ENCODE peak calls at places on chromosomes 1 and 21, in four cellular contexts. D is erythroblast, T is NCI-H1092, C is fibroblast of lung. E is an unnamed sample.

GRCh38 chr1:30778156-30778978 is 20.8 kb upstream of the LAPTM5 start:
- DNase-seq in D (peak; percentile 98), T (peak; percentile 54), C (peak; percentile 96), E (peak; percentile 71)

GRCh38 chr1:70979879-70980278 is 67.7 kb downstream of the PTGER3 start:
- DNase-seq in D (no peak), T (no peak), C (no peak), E (no peak)

GRCh38 chr1:47186267-47187185 is 3.3 kb downstream of the PDZK1IP1 start:
- DNase-seq in D (no peak), T (no peak), C (no peak), E (no peak)

GRCh38 chr1:193794239-193794638 is 607.8 kb upstream of the B3GALT2 start:
- DNase-seq in D (no peak), T (no peak), C (peak; percentile 3), E (no peak)

GRCh38 chr1:53644909-53645689 is 93.9 kb downstream of the GLIS1 start:
- DNase-seq in D (no peak), T (no peak), C (no peak), E (no peak)

GRCh38 chr1:183435497-183435896 is 17.3 kb upstream of the NMNAT2 start:
- DNase-seq in D (no peak), T (no peak), C (no peak), E (no peak)

GRCh38 chr1:189811960-189812359 is 665.7 kb downstream of the BRINP3 start:
- DNase-seq in D (no peak), T (no peak), C (no peak), E (no peak)

GRCh38 chr1:213759359-213760181 is 228.2 kb upstream of the PROX1 start:
- DNase-seq in D (no peak), T (peak; percentile 79), C (no peak), E (no peak)

GRCh38 chr1:54218883-54219687 is 19.1 kb downstream of the MRPL37 start:
- DNase-seq in D (no peak), T (no peak), C (no peak), E (no peak)

GRCh38 chr1:174964261-174964984 is 35.3 kb upstream of the CACYBP start:
- DNase-seq in D (peak; percentile 68), T (no peak), C (peak; percentile 25), E (no peak)

GRCh38 chr21:41142051-41142795 is 25.7 kb upstream of the BACE2 start:
- DNase-seq in D (no peak), T (peak; percentile 38), C (peak; percentile 97), E (no peak)

GRCh38 chr1:244642988-244643387 is 9.9 kb upstream of the DESI2 start:
- DNase-seq in D (no peak), T (no peak), C (no peak), E (no peak)

GRCh38 chr1:52072291-52072690 is 16.2 kb downstream of the BTF3L4 start:
- DNase-seq in D (no peak), T (no peak), C (no peak), E (no peak)

GRCh38 chr1:245116781-245117180 is 38.0 kb upstream of the KIF26B start:
- DNase-seq in D (no peak), T (no peak), C (no peak), E (no peak)

GRCh38 chr1:72568113-72568512 is 285.8 kb upstream of the NEGR1 start:
- DNase-seq in D (no peak), T (no peak), C (no peak), E (no peak)

GRCh38 chr1:63831409-63831808 is 57.6 kb downstream of the ROR1 start:
- DNase-seq in D (no peak), T (no peak), C (no peak), E (no peak)

GRCh38 chr1:241533375-241534115 is 1.4 kb downstream of the KMO start:
- DNase-seq in D (no peak), T (no peak), C (no peak), E (no peak)

GRCh38 chr21:28993293-28993629 is 584 bp upstream of the LTN1 start:
- DNase-seq in D (no peak), T (no peak), C (no peak), E (no peak)

GRCh38 chr1:66331641-66332523 is 202.1 kb upstream of the SGIP1 start:
- DNase-seq in D (no peak), T (no peak), C (peak; percentile 85), E (no peak)

GRCh38 chr1:115642168-115643072 is 650 bp downstream of the VANGL1 start:
- DNase-seq in D (peak; percentile 81), T (peak; percentile 21), C (peak; percentile 58), E (no peak)

GRCh38 chr1:53060580-53060979 is 1.4 kb upstream of the PODN start:
- DNase-seq in D (no peak), T (no peak), C (peak; percentile 78), E (no peak)

GRCh38 chr1:12275370-12275769 is 45.5 kb downstream of the VPS13D start:
- DNase-seq in D (peak; percentile 56), T (peak; percentile 11), C (no peak), E (no peak)

GRCh38 chr1:52551476-52552235 is 1.2 kb downstream of the TUT4 start:
- DNase-seq in D (peak; percentile 57), T (no peak), C (peak; percentile 62), E (no peak)

GRCh38 chr1:206586501-206587445 is 25.5 kb downstream of the EIF2D start:
- DNase-seq in D (no peak), T (no peak), C (no peak), E (no peak)

GRCh38 chr1:24749886-24750285 is 4.6 kb downstream of the CLIC4 start:
- DNase-seq in D (no peak), T (no peak), C (peak; percentile 47), E (no peak)

GRCh38 chr1:232792949-232793348 is 12.3 kb upstream of the MAP10 start:
- DNase-seq in D (no peak), T (no peak), C (peak; percentile 23), E (no peak)

GRCh38 chr1:43982798-43983197 is 3.8 kb downstream of the B4GALT2 start:
- DNase-seq in D (no peak), T (no peak), C (no peak), E (no peak)

GRCh38 chr1:2582401-2582800 is 4.2 kb upstream of the PRXL2B start:
- DNase-seq in D (no peak), T (no peak), C (no peak), E (no peak)

GRCh38 chr1:63322248-63322943 is at the start of gene FOXD3:
- DNase-seq in D (peak; percentile 84), T (no peak), C (no peak), E (peak; percentile 20)

GRCh38 chr1:206482611-206483010 is 12.3 kb downstream of the IKBKE start:
- DNase-seq in D (no peak), T (no peak), C (no peak), E (no peak)

GRCh38 chr1:25194576-25195020 is 37.7 kb downstream of the SYF2 start:
- DNase-seq in D (no peak), T (no peak), C (peak; percentile 16), E (no peak)

GRCh38 chr1:81660286-81660685 is 140.4 kb upstream of the ADGRL2 start:
- DNase-seq in D (no peak), T (no peak), C (peak; percentile 13), E (no peak)